ENCODE peak calls at places on chromosomes 16 and 17, in four cellular contexts. V is NCI-H1417; X is ELR; B is activated naive CD8-positive, alpha-beta T cell treated with anti-CD3 and anti-CD28 coated beads, Interleukin-2, amount 50 U/mL, for 24 hours. Y is an unnamed sample.

GRCh38 chr16:48276102-48276501 is 28.8 kb upstream of the ABCC11 start:
- DNase-seq in V (peak; percentile 44), X (peak; percentile 28), B (no peak), Y (no peak)

GRCh38 chr17:7060165-7060890 is 16.4 kb upstream of the SLC16A11 start:
- DNase-seq in V (no peak), X (peak; percentile 97), B (peak; percentile 44), Y (peak; percentile 46)

GRCh38 chr16:80718480-80719220 is 85.7 kb downstream of the CDYL2 start:
- DNase-seq in V (peak; percentile 34), X (no peak), B (no peak), Y (no peak)

GRCh38 chr17:64340557-64340956 is 50.1 kb downstream of the PECAM1 start:
- DNase-seq in V (no peak), X (no peak), B (no peak), Y (no peak)

GRCh38 chr16:19106625-19107020 is 7.1 kb upstream of the ITPRIPL2 start:
- DNase-seq in V (no peak), X (no peak), B (no peak), Y (no peak)

GRCh38 chr17:80821546-80821945 is 170.1 kb upstream of the CHMP6 start:
- DNase-seq in V (no peak), X (no peak), B (no peak), Y (no peak)

GRCh38 chr17:57366177-57366557 is 109.8 kb downstream of the MSI2 start:
- DNase-seq in V (no peak), X (no peak), B (no peak), Y (no peak)

GRCh38 chr17:64406321-64407200 is 15.9 kb upstream of the PECAM1 start:
- DNase-seq in V (peak; percentile 3), X (peak; percentile 43), B (no peak), Y (no peak)

GRCh38 chr17:81173354-81173753 is 7.3 kb upstream of the AATK start:
- DNase-seq in V (no peak), X (no peak), B (no peak), Y (no peak)

GRCh38 chr17:2212328-2212981 is 91.1 kb downstream of the SMG6 start:
- DNase-seq in V (no peak), X (peak; percentile 62), B (no peak), Y (no peak)

GRCh38 chr17:44902135-44902760 is 3.0 kb upstream of the EFTUD2 start:
- DNase-seq in V (no peak), X (no peak), B (no peak), Y (no peak)

GRCh38 chr16:64705443-64705842 is 416.4 kb downstream of the CDH11 start:
- DNase-seq in V (no peak), X (no peak), B (no peak), Y (no peak)

GRCh38 chr17:19513897-19514488 is 19.7 kb upstream of the SLC47A1 start:
- DNase-seq in V (peak; percentile 73), X (peak; percentile 75), B (peak; percentile 70), Y (peak; percentile 70)

GRCh38 chr17:50426814-50427787 is 1.1 kb downstream of the ACSF2 start:
- DNase-seq in V (peak; percentile 35), X (peak; percentile 60), B (peak; percentile 46), Y (peak; percentile 63)

GRCh38 chr17:21214777-21215541 is 998 bp upstream of the TMEM11 start:
- DNase-seq in V (peak; percentile 30), X (peak; percentile 33), B (peak; percentile 22), Y (peak; percentile 26)

GRCh38 chr17:4514206-4514605 is 15.5 kb downstream of the SPNS2 start:
- DNase-seq in V (no peak), X (no peak), B (no peak), Y (no peak)

GRCh38 chr16:72997141-72997542 is 50.8 kb downstream of the ZFHX3 start:
- DNase-seq in V (no peak), X (peak; percentile 8), B (no peak), Y (no peak)

Y was measured in stimulated activated naive CD8-positive, alpha-beta T cell treated with anti-CD3 and anti-CD28 coated beads, Interleukin-15, Interleukin-2, amounts not matched to agents 100 U/mL and 50 U/mL, for 24 hours.